ENCODE peak calls at places on chromosomes 5 and 9, in six cellular contexts. M is neural crest cell, I is HFFc6, O is H9, D is cardiac fibroblast, C is endothelial cell. S is an unnamed sample.

GRCh38 chr9:102700936-102701335 is 294.2 kb upstream of the CYLC2 start:
- DNase-seq in O (no peak), D (no peak), C (no peak), M (no peak), I (no peak), S (no peak)

GRCh38 chr9:123445981-123446610 is 90.1 kb downstream of the CRB2 start:
- DNase-seq in I (no peak), D (peak), C (no peak), O (peak), M (no peak), S (no peak)

GRCh38 chr5:177509361-177509951 is at the start of gene DOK3:
- DNase-seq in D (no peak), O (peak), I (no peak), M (no peak), C (peak), S (no peak)

GRCh38 chr5:172140866-172141265 is 47.2 kb downstream of the STK10 start:
- DNase-seq in C (no peak), I (no peak), D (no peak), M (no peak), O (no peak), S (no peak)

GRCh38 chr5:95241-95980 is 3.4 kb downstream of the PLEKHG4B start:
- DNase-seq in M (no peak), I (no peak), O (no peak), D (no peak), C (no peak), S (no peak)

GRCh38 chr9:79189511-79189924 is 382.2 kb upstream of the TLE4 start:
- DNase-seq in O (no peak), I (peak), D (peak), M (no peak), C (no peak), S (no peak)

GRCh38 chr9:112863214-112863613 is 27.5 kb downstream of the SLC46A2 start:
- DNase-seq in M (no peak), I (no peak), O (no peak), D (peak), C (no peak), S (no peak)

GRCh38 chr9:74810200-74810599 is 77.5 kb downstream of the TRPM6 start:
- DNase-seq in O (no peak), D (peak), I (no peak), M (no peak), C (no peak), S (no peak)

GRCh38 chr9:116234091-116234490 is 80.5 kb downstream of the PAPPA start:
- DNase-seq in M (no peak), D (peak), O (no peak), I (peak), C (no peak), S (no peak)

GRCh38 chr5:124628721-124629596 is 117.5 kb downstream of the ZNF608 start:
- DNase-seq in C (no peak), D (peak), O (peak), M (no peak), I (peak), S (no peak)

GRCh38 chr9:15755660-15756059 is 202.8 kb downstream of the CCDC171 start:
- DNase-seq in D (no peak), C (no peak), O (no peak), I (no peak), M (no peak), S (no peak)

GRCh38 chr9:136566899-136567298 is 21.1 kb upstream of the NOTCH1 start:
- DNase-seq in I (no peak), M (no peak), C (no peak), O (no peak), D (peak), S (no peak)

GRCh38 chr5:10690460-10690859 is 70.6 kb downstream of the DAP start:
- DNase-seq in O (no peak), M (no peak), C (no peak), D (no peak), I (no peak), S (no peak)

GRCh38 chr5:15799014-15799413 is 299.0 kb downstream of the FBXL7 start:
- DNase-seq in M (no peak), C (no peak), I (no peak), D (no peak), O (no peak), S (no peak)

GRCh38 chr5:126847318-126848221 is 70.6 kb downstream of the LMNB1 start:
- DNase-seq in O (no peak), C (no peak), I (no peak), M (no peak), D (peak), S (no peak)

GRCh38 chr5:94746731-94747124 is 128.3 kb downstream of the SLF1 start:
- DNase-seq in C (no peak), I (no peak), D (peak), M (no peak), O (no peak), S (no peak)

GRCh38 chr5:104084896-104085295 is 522.3 kb upstream of the NUDT12 start:
- DNase-seq in D (no peak), C (no peak), I (no peak), M (no peak), O (no peak), S (no peak)

GRCh38 chr5:72079288-72079687 is 28.0 kb upstream of the MAP1B start:
- DNase-seq in O (peak), C (peak), M (peak), I (no peak), D (no peak), S (no peak)

GRCh38 chr5:164188733-164189148 is 683.3 kb downstream of the MAT2B start:
- DNase-seq in D (peak), I (no peak), M (no peak), O (no peak), C (no peak), S (no peak)

GRCh38 chr9:108022246-108022935 is 532.8 kb upstream of the KLF4 start:
- DNase-seq in O (no peak), C (no peak), M (no peak), D (peak), I (no peak), S (no peak)

GRCh38 chr5:390571-391491 is 52.1 kb upstream of the EXOC3 start:
- DNase-seq in I (no peak), D (no peak), M (no peak), O (peak), C (no peak), S (no peak)

GRCh38 chr9:38085308-38085707 is 16.3 kb upstream of the SHB start:
- DNase-seq in O (no peak), M (no peak), D (no peak), I (no peak), C (no peak), S (no peak)

GRCh38 chr5:23033864-23034263 is 180.7 kb upstream of the CDH12 start:
- DNase-seq in D (no peak), I (no peak), C (no peak), O (no peak), M (no peak), S (no peak)

GRCh38 chr5:114450516-114450909 is 88.6 kb downstream of the KCNN2 start:
- DNase-seq in C (no peak), D (peak), M (no peak), O (no peak), I (peak), S (no peak)

GRCh38 chr5:157839157-157839795 is 19.7 kb downstream of the CLINT1 start:
- DNase-seq in C (no peak), M (no peak), I (no peak), O (no peak), D (no peak), S (no peak)
- TF ChIP-seq CTCF in C (no peak), M (no peak), I (no peak), O (no peak), D (no peak), S (no peak)

GRCh38 chr5:168365581-168366081 is 74.2 kb downstream of the WWC1 start:
- DNase-seq in C (peak), D (no peak), M (no peak), O (peak), I (peak), S (peak)
- TF ChIP-seq CTCF in C (no peak), D (peak), M (no peak), O (peak), I (peak), S (no peak)

DNA sequence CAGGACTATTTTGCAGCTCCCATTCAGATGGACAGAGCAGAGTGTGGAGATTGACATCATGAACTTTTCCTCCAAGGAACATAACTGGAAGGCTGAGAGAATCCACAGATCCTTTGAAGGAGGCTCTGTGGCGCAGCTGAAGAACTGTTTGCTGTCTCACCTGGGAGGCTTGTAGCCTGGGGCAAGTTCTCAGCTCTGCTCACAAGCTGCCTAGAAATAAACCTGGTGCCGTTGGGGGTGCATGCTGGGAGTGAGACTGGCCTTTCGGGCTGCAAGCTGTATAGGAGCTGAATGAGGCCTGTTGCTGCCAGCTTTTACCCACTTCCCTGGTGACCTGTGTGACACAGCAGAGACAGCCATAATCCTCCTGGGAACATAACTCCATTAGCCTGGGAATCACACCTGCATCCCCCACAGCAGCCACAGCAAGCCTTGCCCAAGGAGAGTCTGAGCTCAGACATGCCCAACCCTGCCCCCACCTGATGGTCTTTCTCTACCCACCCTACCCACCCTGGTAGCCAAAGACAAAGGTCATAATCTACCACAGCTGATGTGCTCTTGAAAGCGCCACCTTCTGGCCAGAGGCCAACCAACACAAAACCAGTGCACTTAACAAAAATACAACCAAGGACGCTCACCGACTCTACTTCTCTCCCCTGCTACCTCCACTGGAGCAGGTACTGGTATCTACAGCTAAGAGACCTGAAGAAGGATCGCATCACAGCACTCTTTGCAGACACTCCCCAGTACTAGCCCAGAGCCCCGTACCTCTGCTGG is 205.1 kb upstream of the MRPS30 start:
- DNase-seq in C (peak), D (no peak), I (no peak), M (no peak), O (peak), S (no peak)
- TF ChIP-seq CTCF in C (no peak), D (no peak), I (no peak), M (peak), O (peak), S (no peak)

GRCh38 chr5:2686725-2687124 is 64.8 kb downstream of the IRX2 start:
- DNase-seq in C (no peak), O (peak), D (no peak), M (no peak), I (no peak), S (no peak)
- TF ChIP-seq CTCF in C (no peak), O (peak), D (no peak), M (no peak), I (no peak), S (no peak)

DNA sequence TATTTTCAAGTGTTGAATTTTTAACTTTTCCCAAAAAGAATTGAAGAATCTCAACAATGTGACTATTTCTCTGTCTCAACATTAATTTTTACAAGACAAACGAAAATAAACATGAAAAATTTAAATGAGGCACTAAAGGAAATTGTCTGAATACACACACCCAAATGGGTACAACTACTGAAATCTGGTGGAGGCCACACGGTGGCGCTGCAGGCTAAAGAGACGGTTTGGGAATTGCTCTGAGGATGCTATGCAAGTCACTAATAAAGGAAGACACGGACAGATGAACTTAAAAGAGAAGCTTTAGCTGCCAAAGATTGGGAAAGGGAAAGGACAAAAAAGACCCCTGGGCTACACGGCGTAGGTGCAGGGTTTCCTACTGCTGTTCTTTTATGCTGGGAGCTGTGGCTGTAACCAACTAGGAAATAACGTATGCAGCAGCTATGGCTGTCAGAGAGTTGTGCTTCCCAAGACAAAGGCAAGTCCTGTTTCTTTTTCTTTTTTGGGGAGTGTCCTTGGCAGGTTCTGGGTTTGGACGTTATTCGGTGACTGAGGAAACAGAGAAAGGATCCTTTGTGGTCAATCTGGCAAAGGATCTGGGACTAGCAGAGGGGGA is at the start of gene PCDHB10:
- DNase-seq in D (peak), C (peak), I (peak), O (peak), M (peak), S (no peak)
- TF ChIP-seq CTCF in D (peak), C (peak), I (peak), O (peak), M (peak), S (no peak)